ENCODE peak calls at places on chromosomes 11 and 22, in five cellular contexts. One of them, this sample, is unnamed. For H3K4me1, the result is how much of the 10 kb centered on the place peaks cover.

GRCh38 chr11:130599073-130599654 is 150.7 kb downstream of the ADAMTS15 start:
- DNase-seq in ovary: no peak
- DNase-seq in K562: no peak
- DNase-seq in esophagus muscularis mucosa: no peak
- DNase-seq in stomach: peak
- DNase-seq in this sample: peak

GRCh38 chr11:111531156-111531555 is 9.4 kb upstream of the LAYN start:
- DNase-seq in ovary: no peak
- DNase-seq in esophagus muscularis mucosa: no peak
- DNase-seq in stomach: no peak
- DNase-seq in K562: no peak
- DNase-seq in this sample: no peak

GRCh38 chr11:45148276-45148675 is 1.8 kb downstream of the PRDM11 start:
- DNase-seq in K562: no peak
- DNase-seq in esophagus muscularis mucosa: no peak
- DNase-seq in stomach: no peak
- DNase-seq in ovary: no peak
- DNase-seq in this sample: peak

GRCh38 chr11:46330887-46331652 is 16.2 kb upstream of the DGKZ start:
- DNase-seq in K562: no peak
- DNase-seq in esophagus muscularis mucosa: no peak
- DNase-seq in stomach: no peak
- DNase-seq in ovary: no peak
- DNase-seq in this sample: no peak

GRCh38 chr11:791658-792534 is 2.0 kb upstream of the CEND1 start:
- DNase-seq in esophagus muscularis mucosa: no peak
- DNase-seq in K562: no peak
- DNase-seq in ovary: peak
- DNase-seq in stomach: no peak
- DNase-seq in this sample: no peak

GRCh38 chr11:3231851-3232744 is at the start of gene MRGPRE:
- DNase-seq in stomach: no peak
- DNase-seq in K562: peak
- DNase-seq in esophagus muscularis mucosa: no peak
- DNase-seq in ovary: peak
- DNase-seq in this sample: peak

GRCh38 chr22:18145676-18146388 is 4.1 kb upstream of the USP18 start:
- DNase-seq in esophagus muscularis mucosa: no peak
- DNase-seq in stomach: no peak
- DNase-seq in K562: no peak
- DNase-seq in ovary: no peak
- DNase-seq in this sample: no peak

GRCh38 chr11:85759915-85760314 is 51.0 kb downstream of the SYTL2 start:
- DNase-seq in K562: no peak
- DNase-seq in stomach: no peak
- DNase-seq in esophagus muscularis mucosa: no peak
- DNase-seq in ovary: no peak
- DNase-seq in this sample: no peak

GRCh38 chr22:17777005-17777716 is 2.9 kb upstream of the BID start:
- DNase-seq in stomach: peak
- DNase-seq in ovary: no peak
- DNase-seq in esophagus muscularis mucosa: no peak
- DNase-seq in K562: peak
- DNase-seq in this sample: peak

GRCh38 chr22:38873469-38874411 is 1.7 kb upstream of the CBX6 start:
- DNase-seq in K562: no peak
- DNase-seq in stomach: peak
- DNase-seq in esophagus muscularis mucosa: peak
- DNase-seq in ovary: no peak
- DNase-seq in this sample: peak

GRCh38 chr11:126725521-126725920 is 275.0 kb downstream of the KIRREL3 start:
- DNase-seq in K562: no peak
- DNase-seq in stomach: no peak
- DNase-seq in esophagus muscularis mucosa: no peak
- DNase-seq in ovary: no peak
- DNase-seq in this sample: no peak

GRCh38 chr11:65599216-65599954 is 3.8 kb upstream of the KCNK7 start:
- DNase-seq in stomach: no peak
- DNase-seq in K562: no peak
- DNase-seq in ovary: no peak
- DNase-seq in esophagus muscularis mucosa: no peak
- DNase-seq in this sample: no peak

GRCh38 chr11:2375964-2376551 is 1.1 kb upstream of the CD81 start:
- DNase-seq in esophagus muscularis mucosa: no peak
- DNase-seq in K562: no peak
- DNase-seq in ovary: peak
- DNase-seq in stomach: no peak
- DNase-seq in this sample: no peak

GRCh38 chr11:35288311-35288710 is 131.0 kb downstream of the SLC1A2 start:
- DNase-seq in esophagus muscularis mucosa: no peak
- DNase-seq in stomach: no peak
- DNase-seq in K562: no peak
- DNase-seq in ovary: no peak
- DNase-seq in this sample: no peak

GRCh38 chr11:122804161-122804560 is 34.1 kb upstream of the CRTAM start:
- DNase-seq in esophagus muscularis mucosa: no peak
- DNase-seq in K562: no peak
- DNase-seq in stomach: no peak
- DNase-seq in ovary: no peak
- DNase-seq in this sample: no peak

GRCh38 chr11:1916986-1917522 is 2.4 kb upstream of the TNNT3 start:
- DNase-seq in K562: no peak
- DNase-seq in stomach: no peak
- DNase-seq in ovary: no peak
- DNase-seq in esophagus muscularis mucosa: no peak
- DNase-seq in this sample: no peak

GRCh38 chr11:18633256-18634139 is 644 bp downstream of the SPTY2D1 start:
- DNase-seq in ovary: no peak
- DNase-seq in esophagus muscularis mucosa: no peak
- DNase-seq in K562: no peak
- DNase-seq in stomach: no peak
- DNase-seq in this sample: peak

GRCh38 chr11:18632841-18633240 is 1.3 kb downstream of the SPTY2D1 start:
- DNase-seq in K562: no peak
- DNase-seq in ovary: no peak
- DNase-seq in stomach: no peak
- DNase-seq in esophagus muscularis mucosa: no peak
- DNase-seq in this sample: no peak

DNA sequence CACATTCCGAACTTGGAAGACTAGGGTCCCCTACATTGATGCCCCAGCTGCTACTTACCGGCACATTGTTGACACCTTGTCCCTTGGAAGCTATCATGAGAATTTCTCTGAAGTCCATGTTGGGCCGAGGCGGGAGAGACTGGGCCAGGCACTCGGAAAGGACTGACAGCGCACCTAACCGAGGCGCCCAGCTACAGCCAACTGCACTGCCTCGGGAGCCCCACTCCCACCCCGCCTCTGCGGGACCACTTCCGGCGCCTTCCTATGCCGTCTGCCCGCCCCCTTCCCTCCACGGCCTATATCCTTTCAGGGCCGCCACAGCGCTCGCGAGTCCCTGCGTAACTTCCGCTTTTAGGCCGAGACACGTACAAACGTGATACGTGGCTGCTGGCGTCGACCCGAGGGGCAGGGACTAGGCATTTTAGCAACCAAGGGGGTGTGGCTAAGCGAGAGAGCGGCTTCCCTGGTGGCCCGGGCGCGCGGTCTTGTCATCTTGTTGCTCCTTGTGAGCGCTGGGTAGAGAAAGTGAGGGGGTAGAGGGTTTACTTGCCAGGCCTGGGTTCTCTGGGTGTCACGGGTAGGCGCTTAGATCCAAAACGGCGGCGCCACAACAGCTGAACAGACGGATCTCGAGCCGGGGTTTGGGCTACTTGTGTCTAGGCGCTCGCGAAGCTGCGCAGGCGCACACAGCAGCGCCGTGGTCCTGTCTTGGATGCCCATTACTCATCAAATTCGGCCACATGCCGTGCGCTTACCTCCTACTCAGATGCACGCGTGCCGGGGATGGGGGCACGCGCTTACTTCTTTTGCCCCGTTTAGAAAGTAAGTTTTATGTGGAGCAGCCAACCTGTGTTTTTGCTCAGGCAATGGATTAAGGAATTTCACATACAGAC is at the start of gene SPTY2D1:
- DNase-seq in stomach: peak
- DNase-seq in ovary: peak
- DNase-seq in esophagus muscularis mucosa: peak
- DNase-seq in K562: peak
- DNase-seq in this sample: peak
- TF ChIP-seq EP300 in stomach: no peak
- TF ChIP-seq EP300 in ovary: peak
- TF ChIP-seq EP300 in esophagus muscularis mucosa: no peak
- TF ChIP-seq EP300 in K562: peak
- TF ChIP-seq EP300 in this sample: peak

GRCh38 chr22:23790819-23791736 is 4.3 kb downstream of the SMARCB1 start:
- DNase-seq in esophagus muscularis mucosa: no peak
- DNase-seq in K562: no peak
- DNase-seq in stomach: no peak
- DNase-seq in ovary: peak
- DNase-seq in this sample: no peak
- TF ChIP-seq POLR2A in esophagus muscularis mucosa: no peak
- TF ChIP-seq POLR2A in K562: no peak
- TF ChIP-seq POLR2A in stomach: no peak
- TF ChIP-seq POLR2A in ovary: no peak
- TF ChIP-seq POLR2A in this sample: no peak

DNA sequence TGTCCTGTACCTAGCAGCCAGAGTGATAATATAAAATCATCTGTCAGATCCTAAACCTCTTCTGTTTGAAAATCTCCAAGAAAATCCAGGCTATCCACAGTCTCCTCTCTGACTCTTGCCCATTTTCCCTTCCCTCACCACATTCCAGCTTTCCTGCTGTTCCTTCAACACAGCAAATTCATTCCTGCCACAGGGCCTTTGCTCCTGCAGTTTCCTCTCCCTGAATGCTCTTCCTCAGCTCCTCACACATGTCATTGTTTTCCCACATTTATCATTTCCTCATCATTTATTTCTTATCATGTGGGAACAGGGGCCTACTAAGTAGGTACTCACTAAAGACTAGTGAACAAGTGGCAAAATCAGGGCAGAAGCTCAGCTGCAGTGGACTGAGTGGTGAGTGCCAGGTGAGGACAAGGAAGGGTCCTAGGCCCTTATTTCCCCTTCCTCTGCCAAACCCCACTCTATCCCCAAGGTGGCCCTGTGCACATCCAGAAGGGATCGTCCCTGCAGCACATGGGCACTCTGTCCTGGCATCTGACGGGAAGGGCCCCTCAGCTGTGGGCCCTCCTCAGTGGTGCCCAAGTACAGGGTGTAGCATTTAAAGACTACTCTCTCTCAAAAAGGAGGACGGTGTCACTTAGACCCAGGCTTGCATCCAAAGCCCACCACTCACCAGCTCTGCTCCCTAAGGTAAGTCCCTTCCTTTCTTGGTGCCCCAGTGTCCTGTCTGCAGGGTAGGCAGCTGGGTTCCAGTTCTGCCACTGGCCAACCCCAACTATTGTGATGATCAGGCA is 2.0 kb downstream of the LRRC32 start:
- DNase-seq in K562: no peak
- DNase-seq in esophagus muscularis mucosa: no peak
- DNase-seq in stomach: no peak
- DNase-seq in ovary: no peak
- DNase-seq in this sample: peak
- H3K4me1 ChIP-seq in K562: under half
- H3K4me1 ChIP-seq in esophagus muscularis mucosa: half or more
- H3K4me1 ChIP-seq in stomach: under half
- H3K4me1 ChIP-seq in ovary: under half
- H3K4me1 ChIP-seq in this sample: under half

GRCh38 chr11:69703711-69704507 is at the start of gene FGF19:
- DNase-seq in esophagus muscularis mucosa: no peak
- DNase-seq in stomach: no peak
- DNase-seq in K562: no peak
- DNase-seq in ovary: no peak
- DNase-seq in this sample: no peak

GRCh38 chr11:69705901-69706787 is 2.3 kb upstream of the FGF19 start:
- DNase-seq in K562: no peak
- DNase-seq in esophagus muscularis mucosa: no peak
- DNase-seq in ovary: no peak
- DNase-seq in stomach: no peak
- DNase-seq in this sample: no peak

GRCh38 chr11:69705246-69705856 is 1.5 kb upstream of the FGF19 start:
- DNase-seq in esophagus muscularis mucosa: no peak
- DNase-seq in stomach: no peak
- DNase-seq in ovary: no peak
- DNase-seq in K562: no peak
- DNase-seq in this sample: no peak

GRCh38 chr11:69702769-69703510 is 882 bp downstream of the FGF19 start:
- DNase-seq in K562: no peak
- DNase-seq in stomach: no peak
- DNase-seq in ovary: no peak
- DNase-seq in esophagus muscularis mucosa: no peak
- DNase-seq in this sample: no peak

GRCh38 chr11:69704508-69705245 is 855 bp upstream of the FGF19 start:
- DNase-seq in K562: peak
- DNase-seq in ovary: no peak
- DNase-seq in esophagus muscularis mucosa: no peak
- DNase-seq in stomach: no peak
- DNase-seq in this sample: no peak
- TF ChIP-seq EP300 in K562: no peak
- TF ChIP-seq EP300 in ovary: no peak
- TF ChIP-seq EP300 in esophagus muscularis mucosa: no peak
- TF ChIP-seq EP300 in stomach: no peak
- TF ChIP-seq EP300 in this sample: no peak